ENCODE peak calls at places on chromosome 21, in five cellular contexts. One of them, this sample, is unnamed.

GRCh38 chr21:46006547-46007497 is 25.3 kb downstream of the COL6A1 start:
- DNase-seq in stimulated activated CD4-positive, alpha-beta T cell treated with anti-CD3 and anti-CD28 coated beads, Interleukin-15, amount 100 ng/mL, for 1 hour: no peak
- DNase-seq in hippocampal formation: no peak
- DNase-seq in activated CD4-positive, alpha-beta memory T cell treated with anti-CD3 and anti-CD28 coated beads for 36 hours: peak
- DNase-seq in KBM-7: no peak
- DNase-seq in this sample: no peak

GRCh38 chr21:35340273-35340672 is 291.2 kb upstream of the RUNX1 start:
- DNase-seq in stimulated activated CD4-positive, alpha-beta T cell treated with anti-CD3 and anti-CD28 coated beads, Interleukin-15, amount 100 ng/mL, for 1 hour: no peak
- DNase-seq in hippocampal formation: no peak
- DNase-seq in activated CD4-positive, alpha-beta memory T cell treated with anti-CD3 and anti-CD28 coated beads for 36 hours: peak
- DNase-seq in KBM-7: no peak
- DNase-seq in this sample: no peak

GRCh38 chr21:29258626-29259335 is 39.9 kb upstream of the BACH1 start:
- DNase-seq in stimulated activated CD4-positive, alpha-beta T cell treated with anti-CD3 and anti-CD28 coated beads, Interleukin-15, amount 100 ng/mL, for 1 hour: no peak
- DNase-seq in hippocampal formation: no peak
- DNase-seq in activated CD4-positive, alpha-beta memory T cell treated with anti-CD3 and anti-CD28 coated beads for 36 hours: no peak
- DNase-seq in KBM-7: no peak
- DNase-seq in this sample: no peak

GRCh38 chr21:38470762-38471161 is 27.5 kb downstream of the ERG start:
- DNase-seq in stimulated activated CD4-positive, alpha-beta T cell treated with anti-CD3 and anti-CD28 coated beads, Interleukin-15, amount 100 ng/mL, for 1 hour: no peak
- DNase-seq in hippocampal formation: no peak
- DNase-seq in activated CD4-positive, alpha-beta memory T cell treated with anti-CD3 and anti-CD28 coated beads for 36 hours: no peak
- DNase-seq in KBM-7: no peak
- DNase-seq in this sample: no peak

GRCh38 chr21:25420831-25421230 is 186.4 kb downstream of the MRPL39 start:
- DNase-seq in stimulated activated CD4-positive, alpha-beta T cell treated with anti-CD3 and anti-CD28 coated beads, Interleukin-15, amount 100 ng/mL, for 1 hour: no peak
- DNase-seq in hippocampal formation: no peak
- DNase-seq in activated CD4-positive, alpha-beta memory T cell treated with anti-CD3 and anti-CD28 coated beads for 36 hours: no peak
- DNase-seq in KBM-7: no peak
- DNase-seq in this sample: no peak

GRCh38 chr21:45145146-45145545 is 70.8 kb downstream of the ADARB1 start:
- DNase-seq in stimulated activated CD4-positive, alpha-beta T cell treated with anti-CD3 and anti-CD28 coated beads, Interleukin-15, amount 100 ng/mL, for 1 hour: no peak
- DNase-seq in hippocampal formation: no peak
- DNase-seq in activated CD4-positive, alpha-beta memory T cell treated with anti-CD3 and anti-CD28 coated beads for 36 hours: no peak
- DNase-seq in KBM-7: no peak
- DNase-seq in this sample: no peak

GRCh38 chr21:25133939-25134338 is 473.3 kb downstream of the MRPL39 start:
- DNase-seq in stimulated activated CD4-positive, alpha-beta T cell treated with anti-CD3 and anti-CD28 coated beads, Interleukin-15, amount 100 ng/mL, for 1 hour: no peak
- DNase-seq in hippocampal formation: no peak
- DNase-seq in activated CD4-positive, alpha-beta memory T cell treated with anti-CD3 and anti-CD28 coated beads for 36 hours: no peak
- DNase-seq in KBM-7: no peak
- DNase-seq in this sample: no peak

GRCh38 chr21:42991992-42992740 is 17.8 kb downstream of the PKNOX1 start:
- DNase-seq in stimulated activated CD4-positive, alpha-beta T cell treated with anti-CD3 and anti-CD28 coated beads, Interleukin-15, amount 100 ng/mL, for 1 hour: no peak
- DNase-seq in hippocampal formation: no peak
- DNase-seq in activated CD4-positive, alpha-beta memory T cell treated with anti-CD3 and anti-CD28 coated beads for 36 hours: no peak
- DNase-seq in KBM-7: no peak
- DNase-seq in this sample: no peak

GRCh38 chr21:31683029-31683428 is 23.5 kb downstream of the SOD1 start:
- DNase-seq in stimulated activated CD4-positive, alpha-beta T cell treated with anti-CD3 and anti-CD28 coated beads, Interleukin-15, amount 100 ng/mL, for 1 hour: no peak
- DNase-seq in hippocampal formation: no peak
- DNase-seq in activated CD4-positive, alpha-beta memory T cell treated with anti-CD3 and anti-CD28 coated beads for 36 hours: no peak
- DNase-seq in KBM-7: no peak
- DNase-seq in this sample: no peak

GRCh38 chr21:43355196-43355924 is 71.6 kb downstream of the SIK1 start:
- DNase-seq in stimulated activated CD4-positive, alpha-beta T cell treated with anti-CD3 and anti-CD28 coated beads, Interleukin-15, amount 100 ng/mL, for 1 hour: no peak
- DNase-seq in hippocampal formation: no peak
- DNase-seq in activated CD4-positive, alpha-beta memory T cell treated with anti-CD3 and anti-CD28 coated beads for 36 hours: no peak
- DNase-seq in KBM-7: no peak
- DNase-seq in this sample: no peak

GRCh38 chr21:42526379-42526727 is 12.7 kb downstream of the SLC37A1 start:
- DNase-seq in stimulated activated CD4-positive, alpha-beta T cell treated with anti-CD3 and anti-CD28 coated beads, Interleukin-15, amount 100 ng/mL, for 1 hour: no peak
- DNase-seq in hippocampal formation: no peak
- DNase-seq in activated CD4-positive, alpha-beta memory T cell treated with anti-CD3 and anti-CD28 coated beads for 36 hours: no peak
- DNase-seq in KBM-7: no peak
- DNase-seq in this sample: no peak

GRCh38 chr21:45350206-45350854 is 54.6 kb upstream of the COL18A1 start:
- DNase-seq in stimulated activated CD4-positive, alpha-beta T cell treated with anti-CD3 and anti-CD28 coated beads, Interleukin-15, amount 100 ng/mL, for 1 hour: no peak
- DNase-seq in hippocampal formation: no peak
- DNase-seq in activated CD4-positive, alpha-beta memory T cell treated with anti-CD3 and anti-CD28 coated beads for 36 hours: no peak
- DNase-seq in KBM-7: no peak
- DNase-seq in this sample: no peak

GRCh38 chr21:45050786-45051489 is 23.4 kb upstream of the ADARB1 start:
- DNase-seq in stimulated activated CD4-positive, alpha-beta T cell treated with anti-CD3 and anti-CD28 coated beads, Interleukin-15, amount 100 ng/mL, for 1 hour: no peak
- DNase-seq in hippocampal formation: no peak
- DNase-seq in activated CD4-positive, alpha-beta memory T cell treated with anti-CD3 and anti-CD28 coated beads for 36 hours: no peak
- DNase-seq in KBM-7: no peak
- DNase-seq in this sample: no peak

GRCh38 chr21:32929633-32930038 is 96.1 kb upstream of the OLIG2 start:
- DNase-seq in stimulated activated CD4-positive, alpha-beta T cell treated with anti-CD3 and anti-CD28 coated beads, Interleukin-15, amount 100 ng/mL, for 1 hour: no peak
- DNase-seq in hippocampal formation: no peak
- DNase-seq in activated CD4-positive, alpha-beta memory T cell treated with anti-CD3 and anti-CD28 coated beads for 36 hours: peak
- DNase-seq in KBM-7: no peak
- DNase-seq in this sample: no peak

GRCh38 chr21:45867671-45868081 is 113.9 kb upstream of the COL6A1 start:
- DNase-seq in stimulated activated CD4-positive, alpha-beta T cell treated with anti-CD3 and anti-CD28 coated beads, Interleukin-15, amount 100 ng/mL, for 1 hour: no peak
- DNase-seq in hippocampal formation: no peak
- DNase-seq in activated CD4-positive, alpha-beta memory T cell treated with anti-CD3 and anti-CD28 coated beads for 36 hours: no peak
- DNase-seq in KBM-7: no peak
- DNase-seq in this sample: no peak

GRCh38 chr21:36626791-36627190 is 72.1 kb upstream of the SIM2 start:
- DNase-seq in stimulated activated CD4-positive, alpha-beta T cell treated with anti-CD3 and anti-CD28 coated beads, Interleukin-15, amount 100 ng/mL, for 1 hour: no peak
- DNase-seq in hippocampal formation: no peak
- DNase-seq in activated CD4-positive, alpha-beta memory T cell treated with anti-CD3 and anti-CD28 coated beads for 36 hours: no peak
- DNase-seq in KBM-7: no peak
- DNase-seq in this sample: no peak

GRCh38 chr21:34536311-34536710 is 24.3 kb upstream of the KCNE1 start:
- DNase-seq in stimulated activated CD4-positive, alpha-beta T cell treated with anti-CD3 and anti-CD28 coated beads, Interleukin-15, amount 100 ng/mL, for 1 hour: no peak
- DNase-seq in hippocampal formation: no peak
- DNase-seq in activated CD4-positive, alpha-beta memory T cell treated with anti-CD3 and anti-CD28 coated beads for 36 hours: no peak
- DNase-seq in KBM-7: no peak
- DNase-seq in this sample: no peak

GRCh38 chr21:32844653-32845443 is 73.3 kb upstream of the PAXBP1 start:
- DNase-seq in stimulated activated CD4-positive, alpha-beta T cell treated with anti-CD3 and anti-CD28 coated beads, Interleukin-15, amount 100 ng/mL, for 1 hour: no peak
- DNase-seq in hippocampal formation: no peak
- DNase-seq in activated CD4-positive, alpha-beta memory T cell treated with anti-CD3 and anti-CD28 coated beads for 36 hours: no peak
- DNase-seq in KBM-7: no peak
- DNase-seq in this sample: no peak